ENCODE peak calls at places on chromosome 9, in eight cellular contexts. Z is hepatocyte, D is endodermal cell, N is A549, K is PC-3, A is HCT116, L is tibial artery, H is fibroblast of villous mesenchyme. S is an unnamed sample.

GRCh38 chr9:112831281-112831851 is 59.3 kb downstream of the SLC46A2 start:
- DNase-seq in A (no peak), H (no peak), D (no peak), K (peak; percentile 52), Z (no peak), L (peak; percentile 73), N (no peak), S (peak; percentile 40)

GRCh38 chr9:98886691-98887229 is 56.9 kb upstream of the COL15A1 start:
- DNase-seq in N (no peak), Z (no peak), A (no peak), H (peak; percentile 81), L (no peak), D (no peak), K (no peak), S (no peak)

GRCh38 chr9:5799314-5799713 is 33.6 kb downstream of the ERMP1 start:
- DNase-seq in K (peak; percentile 75), L (no peak), A (peak; percentile 16), H (peak; percentile 66), N (peak; percentile 73), D (no peak), Z (peak; percentile 67), S (peak; percentile 42)

GRCh38 chr9:2209400-2209799 is 194.3 kb downstream of the SMARCA2 start:
- DNase-seq in L (no peak), D (no peak), K (peak; percentile 13), Z (no peak), N (no peak), A (no peak), H (peak; percentile 16), S (no peak)

GRCh38 chr9:13377286-13377925 is 97.9 kb upstream of the MPDZ start:
- DNase-seq in A (no peak), N (no peak), K (peak; percentile 67), L (no peak), H (peak; percentile 48), D (no peak), Z (no peak), S (no peak)

GRCh38 chr9:92147030-92147853 is 32.0 kb upstream of the SPTLC1 start:
- DNase-seq in Z (peak; percentile 69), A (peak; percentile 54), H (peak; percentile 95), L (no peak), N (peak; percentile 85), D (peak; percentile 74), K (peak; percentile 70), S (peak; percentile 86)

GRCh38 chr9:126001581-126002225 is 254.5 kb downstream of the PBX3 start:
- DNase-seq in N (no peak), H (no peak), K (no peak), L (no peak), Z (no peak), D (no peak), A (no peak), S (no peak)

GRCh38 chr9:111274737-111275136 is 55.3 kb downstream of the OR2K2 start:
- DNase-seq in H (no peak), Z (no peak), K (no peak), A (no peak), N (no peak), L (no peak), D (no peak), S (peak; percentile 55)

GRCh38 chr9:90965141-90965910 is 163.7 kb downstream of the SYK start:
- DNase-seq in L (no peak), A (no peak), N (no peak), H (peak; percentile 34), K (no peak), D (no peak), Z (no peak), S (no peak)

GRCh38 chr9:35869621-35870216 is 482 bp downstream of the OR13J1 start:
- DNase-seq in Z (no peak), D (no peak), N (no peak), K (no peak), H (no peak), A (no peak), L (no peak), S (no peak)

GRCh38 chr9:101381118-101381517 is 3.7 kb downstream of the BAAT start:
- DNase-seq in K (no peak), L (no peak), A (no peak), H (no peak), D (no peak), N (no peak), Z (no peak), S (no peak)

GRCh38 chr9:73116030-73116429 is 35.6 kb upstream of the ANXA1 start:
- DNase-seq in L (no peak), N (no peak), D (no peak), A (no peak), K (peak; percentile 60), Z (peak; percentile 49), H (peak; percentile 73), S (peak; percentile 47)

GRCh38 chr9:80143899-80144298 is 572.1 kb downstream of the TLE4 start:
- DNase-seq in Z (no peak), L (no peak), D (no peak), K (no peak), N (no peak), H (no peak), A (no peak), S (no peak)

GRCh38 chr9:38339087-38339486 is 53.4 kb upstream of the ALDH1B1 start:
- DNase-seq in N (no peak), Z (no peak), A (no peak), K (peak; percentile 53), D (no peak), H (no peak), L (no peak), S (peak; percentile 80)

GRCh38 chr9:80491086-80491749 is 919.5 kb downstream of the TLE4 start:
- DNase-seq in N (no peak), D (no peak), Z (no peak), K (no peak), L (no peak), H (no peak), A (no peak), S (no peak)

GRCh38 chr9:112312139-112312538 is 21.3 kb downstream of the PTBP3 start:
- DNase-seq in K (no peak), A (no peak), N (no peak), Z (no peak), L (no peak), D (no peak), H (no peak), S (no peak)

GRCh38 chr9:133389025-133389557 is 12.9 kb downstream of the STKLD1 start:
- DNase-seq in A (no peak), H (no peak), Z (no peak), K (no peak), D (no peak), N (no peak), L (no peak), S (no peak)

GRCh38 chr9:129665008-129665771 is at the start of gene PRRX2:
- DNase-seq in N (peak; percentile 47), A (no peak), D (peak; percentile 85), K (no peak), L (peak; percentile 71), Z (peak; percentile 77), H (no peak), S (peak; percentile 67)

GRCh38 chr9:93138171-93138764 is 4.2 kb upstream of the NINJ1 start:
- DNase-seq in N (no peak), D (no peak), L (no peak), Z (no peak), K (no peak), A (no peak), H (no peak), S (no peak)

GRCh38 chr9:7500521-7500920 is 299.1 kb downstream of the DMAC1 start:
- DNase-seq in N (no peak), Z (no peak), L (no peak), D (no peak), A (no peak), K (no peak), H (no peak), S (no peak)

GRCh38 chr9:76531231-76531775 is 72.3 kb downstream of the GCNT1 start:
- DNase-seq in Z (no peak), N (no peak), H (no peak), A (no peak), K (no peak), L (no peak), D (no peak), S (no peak)

GRCh38 chr9:806285-807156 is 35.0 kb upstream of the DMRT1 start:
- DNase-seq in N (peak; percentile 50), L (no peak), H (peak; percentile 36), K (peak; percentile 54), D (no peak), A (no peak), Z (peak; percentile 27), S (peak; percentile 10)

GRCh38 chr9:38382141-38382540 is 10.4 kb upstream of the ALDH1B1 start:
- DNase-seq in A (no peak), N (no peak), L (no peak), D (no peak), K (no peak), H (no peak), Z (no peak), S (no peak)

GRCh38 chr9:137459601-137460362 is 648 bp upstream of the NSMF start:
- DNase-seq in Z (no peak), D (no peak), K (no peak), L (peak; percentile 33), A (no peak), N (no peak), H (no peak), S (no peak)
- H3K4me3 ChIP-seq in Z (no peak overlapping the region), D (no peak overlapping the region), K (peak overlapping the region; percentile 50), L (peak overlapping the region; percentile 75), A (peak overlapping the region; percentile 94), N (peak overlapping the region; percentile 83), H (peak overlapping the region; percentile 38), S (peak overlapping the region; percentile 73)

GRCh38 chr9:137071282-137071681 is 925 bp upstream of the SAPCD2 start:
- DNase-seq in A (no peak), K (no peak), D (no peak), H (no peak), N (no peak), L (no peak), Z (no peak), S (no peak)

GRCh38 chr9:137070201-137070905 is at the start of gene SAPCD2:
- DNase-seq in A (peak; percentile 83), N (peak; percentile 88), L (peak; percentile 84), Z (peak; percentile 93), D (peak; percentile 95), H (peak; percentile 90), K (peak; percentile 88), S (peak; percentile 81)

GRCh38 chr9:137068539-137069507 is 1.5 kb downstream of the SAPCD2 start:
- DNase-seq in K (no peak), N (no peak), D (no peak), Z (no peak), A (no peak), H (no peak), L (no peak), S (no peak)

GRCh38 chr9:137069508-137070071 is 767 bp downstream of the SAPCD2 start:
- DNase-seq in H (no peak), N (no peak), Z (no peak), A (no peak), K (no peak), L (no peak), D (no peak), S (no peak)

GRCh38 chr9:137070906-137071275 is 534 bp upstream of the SAPCD2 start:
- DNase-seq in A (no peak), D (no peak), K (no peak), Z (no peak), L (no peak), H (no peak), N (no peak), S (no peak)
- TF ChIP-seq CTCF in A (no peak), D (peak; percentile 65), K (no peak), Z (peak; percentile 10), L (peak; percentile 13), H (no peak), N (no peak), S (no peak)

GRCh38 chr9:83701286-83701685 is 6.5 kb downstream of the UBQLN1 start:
- DNase-seq in K (no peak), H (no peak), L (no peak), A (no peak), Z (no peak), D (no peak), N (no peak), S (no peak)
- H3K4me3 ChIP-seq in K (no peak overlapping the region), H (no peak overlapping the region), L (no peak overlapping the region), A (no peak overlapping the region), Z (no peak overlapping the region), D (peak overlapping the region; percentile 1), N (no peak overlapping the region), S (no peak overlapping the region)

GRCh38 chr9:27714388-27714787 is 141.1 kb upstream of the C9orf72 start:
- DNase-seq in Z (no peak), N (peak; percentile 3), H (no peak), D (no peak), K (peak; percentile 7), L (no peak), A (no peak), S (no peak)
- TF ChIP-seq CTCF in Z (no peak), N (no peak), H (no peak), D (peak; percentile 75), K (no peak), L (no peak), A (no peak), S (no peak)

S was measured in foreskin fibroblast.